ENCODE peak calls at places on chromosome 1, in six cellular contexts. J is MG63; Q is NCI-H1694 treated with DMSO at 0.1 percent for 48 hours; K is pulmonary artery endothelial cell; A is HFF-Myc; V is stimulated activated CD4-positive, alpha-beta T cell treated with anti-CD3 and anti-CD28 coated beads, Interleukin-12 subunit alpha, Interleukin-12 subunit beta, amount 100 ng/mL, for 48 hours. S is an unnamed sample.

GRCh38 chr1:21325731-21326387 is 35.6 kb upstream of the ECE1 start:
- DNase-seq in V (no peak), Q (no peak), J (no peak), K (no peak), A (no peak), S (no peak)

GRCh38 chr1:177783052-177783451 is 186.8 kb downstream of the SEC16B start:
- DNase-seq in V (no peak), Q (no peak), K (no peak), J (no peak), A (no peak), S (no peak)

GRCh38 chr1:93414749-93415148 is 33.2 kb upstream of the FNBP1L start:
- DNase-seq in J (no peak), K (no peak), Q (no peak), V (no peak), A (no peak), S (no peak)

GRCh38 chr1:172582889-172583288 is 49.9 kb downstream of the SUCO start:
- DNase-seq in J (no peak), V (no peak), Q (no peak), K (no peak), A (no peak), S (no peak)

GRCh38 chr1:201405484-201405831 is 6.3 kb upstream of the LAD1 start:
- DNase-seq in J (no peak), Q (no peak), V (no peak), A (no peak), K (no peak), S (no peak)

GRCh38 chr1:26848947-26849774 is 13.8 kb upstream of the SFN start:
- DNase-seq in Q (no peak), V (no peak), J (peak; percentile 92), K (peak; percentile 54), A (no peak), S (no peak)

GRCh38 chr1:23650344-23650990 is 41.1 kb upstream of the RPL11 start:
- DNase-seq in J (no peak), V (no peak), A (no peak), Q (no peak), K (no peak), S (no peak)

GRCh38 chr1:203592156-203592555 is 34.5 kb upstream of the ATP2B4 start:
- DNase-seq in V (no peak), J (no peak), K (no peak), A (no peak), Q (no peak), S (no peak)

GRCh38 chr1:59146651-59147358 is 150.1 kb upstream of the FGGY start:
- DNase-seq in J (peak; percentile 89), Q (no peak), A (no peak), V (peak; percentile 32), K (no peak), S (peak; percentile 16)

GRCh38 chr1:8025061-8025670 is 943 bp downstream of the ERRFI1 start:
- DNase-seq in V (no peak), J (no peak), K (no peak), Q (peak; percentile 2), A (no peak), S (no peak)

GRCh38 chr1:87644033-87644432 is 315.4 kb downstream of the LMO4 start:
- DNase-seq in J (no peak), K (no peak), A (no peak), Q (no peak), V (no peak), S (no peak)

GRCh38 chr1:157319567-157319966 is 181.4 kb upstream of the ETV3 start:
- DNase-seq in A (no peak), K (no peak), J (no peak), V (no peak), Q (no peak), S (no peak)

GRCh38 chr1:185969028-185969427 is 234.8 kb downstream of the HMCN1 start:
- DNase-seq in A (peak; percentile 65), J (no peak), Q (no peak), K (no peak), V (no peak), S (no peak)

GRCh38 chr1:157829210-157829609 is 9.3 kb upstream of the FCRL1 start:
- DNase-seq in A (no peak), Q (no peak), V (no peak), K (no peak), J (no peak), S (no peak)

GRCh38 chr1:170213598-170213997 is 67.8 kb downstream of the NTMT2 start:
- DNase-seq in J (no peak), K (no peak), Q (no peak), A (no peak), V (no peak), S (no peak)

GRCh38 chr1:193592325-193592724 is 405.9 kb upstream of the B3GALT2 start:
- DNase-seq in V (no peak), A (no peak), Q (no peak), K (no peak), J (no peak), S (no peak)

GRCh38 chr1:82517586-82517985 is 716.9 kb downstream of the ADGRL2 start:
- DNase-seq in A (no peak), J (no peak), K (no peak), V (no peak), Q (no peak), S (no peak)

GRCh38 chr1:30697977-30698376 is 25.4 kb downstream of the MATN1 start:
- DNase-seq in K (no peak), Q (no peak), A (no peak), J (peak; percentile 38), V (no peak), S (no peak)

GRCh38 chr1:207711285-207711684 is 40.6 kb upstream of the CD46 start:
- DNase-seq in J (no peak), Q (no peak), A (peak; percentile 19), K (no peak), V (no peak), S (no peak)

GRCh38 chr1:47333578-47333921 is at the start of gene CMPK1:
- DNase-seq in J (peak; percentile 85), V (peak; percentile 61), K (peak; percentile 67), Q (peak; percentile 76), A (peak; percentile 72), S (peak; percentile 64)

GRCh38 chr1:186218661-186219352 is 156.2 kb downstream of the TPR start:
- DNase-seq in A (no peak), J (no peak), K (no peak), Q (no peak), V (no peak), S (no peak)

GRCh38 chr1:205813755-205814058 is 709 bp upstream of the SLC41A1 start:
- DNase-seq in V (no peak), J (no peak), K (no peak), Q (no peak), A (no peak), S (no peak)

GRCh38 chr1:55081188-55081904 is 42.0 kb downstream of the PCSK9 start:
- DNase-seq in K (peak; percentile 41), V (no peak), Q (no peak), J (no peak), A (no peak), S (no peak)

GRCh38 chr1:183244466-183244865 is 58.4 kb downstream of the LAMC2 start:
- DNase-seq in Q (peak; percentile 94), K (no peak), V (no peak), J (no peak), A (no peak), S (no peak)